ENCODE peak calls at places on chromosomes 13 and 19, in four cellular contexts. H is HepG2, B is K562, D is GM12878. V is an unnamed sample.

GRCh38 chr19:18397242-18398202 is at the start of gene LRRC25:
- DNase-seq in H (no peak), B (peak; percentile 75), D (no peak), V (peak; percentile 89)

GRCh38 chr19:4101496-4101770 is 22.5 kb downstream of the MAP2K2 start:
- DNase-seq in H (no peak), B (no peak), D (no peak), V (no peak)

GRCh38 chr19:43432866-43433673 is 18.4 kb downstream of the TEX101 start:
- DNase-seq in H (peak; percentile 40), B (peak; percentile 79), D (no peak), V (peak; percentile 84)

GRCh38 chr19:32652893-32653625 is 21.9 kb downstream of the ANKRD27 start:
- DNase-seq in H (no peak), B (no peak), D (no peak), V (no peak)

GRCh38 chr13:107864543-107865460 is 350.5 kb downstream of the LIG4 start:
- DNase-seq in H (peak; percentile 18), B (peak; percentile 95), D (no peak), V (peak; percentile 35)

GRCh38 chr13:77891486-77891885 is 27.1 kb downstream of the EDNRB start:
- DNase-seq in H (no peak), B (no peak), D (no peak), V (no peak)

GRCh38 chr13:19737844-19738557 is 44.7 kb downstream of the PSPC1 start:
- DNase-seq in H (no peak), B (no peak), D (no peak), V (no peak)

GRCh38 chr19:16001481-16002312 is 52.9 kb downstream of the OR10H4 start:
- DNase-seq in H (peak; percentile 33), B (no peak), D (peak; percentile 55), V (no peak)

GRCh38 chr13:47170971-47171370 is 274.1 kb upstream of the HTR2A start:
- DNase-seq in H (no peak), B (no peak), D (no peak), V (no peak)

GRCh38 chr19:14405758-14406644 is 13.1 kb downstream of the DDX39A start:
- DNase-seq in H (peak; percentile 81), B (peak; percentile 96), D (peak; percentile 48), V (peak; percentile 100)

GRCh38 chr19:916645-917322 is 349 bp upstream of the KISS1R start:
- DNase-seq in H (peak; percentile 56), B (peak; percentile 94), D (no peak), V (peak; percentile 48)

GRCh38 chr19:48665786-48666185 is 7.0 kb downstream of the NTN5 start:
- DNase-seq in H (no peak), B (no peak), D (no peak), V (no peak)

GRCh38 chr13:30045916-30046704 is 195.7 kb upstream of the UBL3 start:
- DNase-seq in H (no peak), B (no peak), D (no peak), V (no peak)

GRCh38 chr19:1888385-1888784 is 3.1 kb upstream of the ABHD17A start:
- DNase-seq in H (no peak), B (no peak), D (no peak), V (no peak)

GRCh38 chr13:57345526-57345925 is 178.5 kb downstream of the PRR20E start:
- DNase-seq in H (no peak), B (no peak), D (no peak), V (no peak)

GRCh38 chr19:46124638-46125115 is at the start of gene IGFL3:
- DNase-seq in H (no peak), B (no peak), D (no peak), V (no peak)

GRCh38 chr13:24159921-24160324 is 597 bp upstream of the SPATA13 start:
- DNase-seq in H (no peak), B (no peak), D (no peak), V (no peak)

GRCh38 chr13:113001251-113002140 is 32.5 kb downstream of the MCF2L start:
- DNase-seq in H (peak; percentile 47), B (no peak), D (no peak), V (no peak)

GRCh38 chr13:67230774-67231480 is 791 bp upstream of the PCDH9 start:
- DNase-seq in H (peak; percentile 9), B (peak; percentile 41), D (no peak), V (peak; percentile 69)

GRCh38 chr19:38231918-38232317 is 7.9 kb upstream of the DPF1 start:
- DNase-seq in H (no peak), B (no peak), D (no peak), V (no peak)

GRCh38 chr19:38442736-38443135 is 9.2 kb downstream of the RYR1 start:
- DNase-seq in H (no peak), B (no peak), D (no peak), V (no peak)

GRCh38 chr13:31756346-31756745 is 17.0 kb downstream of the RXFP2 start:
- DNase-seq in H (no peak), B (no peak), D (no peak), V (no peak)

GRCh38 chr19:18558202-18558555 is 509 bp downstream of the KXD1 start:
- DNase-seq in H (no peak), B (no peak), D (no peak), V (no peak)

GRCh38 chr19:55676384-55676783 is 1.4 kb downstream of the EPN1 start:
- DNase-seq in H (no peak), B (peak; percentile 35), D (no peak), V (no peak)

GRCh38 chr19:2076481-2077082 is 19.5 kb downstream of the MOB3A start:
- DNase-seq in H (no peak), B (no peak), D (no peak), V (no peak)

GRCh38 chr19:32372726-32373613 is 27.6 kb downstream of the ZNF507 start:
- DNase-seq in H (peak; percentile 90), B (no peak), D (no peak), V (no peak)

GRCh38 chr13:68066879-68067513 is 836.9 kb upstream of the PCDH9 start:
- DNase-seq in H (no peak), B (no peak), D (no peak), V (no peak)

GRCh38 chr13:84192125-84192524 is 309.9 kb upstream of the SLITRK1 start:
- DNase-seq in H (no peak), B (no peak), D (no peak), V (no peak)

GRCh38 chr19:16423891-16424290 is 47.9 kb downstream of the EPS15L1 start:
- DNase-seq in H (no peak), B (no peak), D (no peak), V (no peak)

GRCh38 chr19:14118165-14119051 is 846 bp upstream of the PRKACA start:
- DNase-seq in H (peak; percentile 71), B (peak; percentile 42), D (no peak), V (no peak)

GRCh38 chr13:113417836-113418721 is 35.2 kb downstream of the ADPRHL1 start:
- DNase-seq in H (no peak), B (no peak), D (no peak), V (no peak)

GRCh38 chr19:44741841-44742352 is 6.6 kb upstream of the BCL3 start:
- DNase-seq in H (peak; percentile 78), B (peak; percentile 90), D (no peak), V (no peak)

GRCh38 chr13:36998624-36999041 is 507 bp downstream of the ALG5 start:
- DNase-seq in H (no peak), B (peak; percentile 14), D (no peak), V (peak; percentile 24)
- TF ChIP-seq TCF7 in H (no peak), B (no peak), D (no peak), V (no peak)

GRCh38 chr13:51235756-51236564 is 13.8 kb downstream of the FAM124A start:
- DNase-seq in H (no peak), B (no peak), D (no peak), V (no peak)
- TF ChIP-seq TCF7 in H (no peak), B (no peak), D (no peak), V (no peak)

GRCh38 chr13:27667946-27668345 is 46.3 kb downstream of the POLR1D start:
- DNase-seq in H (no peak), B (peak; percentile 62), D (no peak), V (no peak)
- TF ChIP-seq TCF7 in H (no peak), B (no peak), D (no peak), V (no peak)

GRCh38 chr19:7482584-7483439 is 6.0 kb downstream of the PEX11G start:
- DNase-seq in H (no peak), B (peak; percentile 74), D (no peak), V (peak; percentile 89)
- TF ChIP-seq TCF7 in H (no peak), B (no peak), D (no peak), V (no peak)